ENCODE peak calls at places on chromosomes 2 and 18, in six cellular contexts. F is HT-29; T is RCC 7860; B is stimulated activated CD4-positive, alpha-beta T cell treated with anti-CD3 and anti-CD28 coated beads, Interleukin-15, amount 100 ng/mL, for 48 hours; D is choroid plexus epithelial cell; S is GOT3. P is an unnamed sample.
A peak's percentile ranks its signal among the peaks of the same experiment; 100 is the strongest.

GRCh38 chr2:47536696-47537095 is 133.7 kb downstream of the MSH2 start:
- DNase-seq in F (no peak), T (no peak), B (no peak), D (no peak), S (no peak), P (no peak)

GRCh38 chr2:238924496-238925195 is 76.8 kb downstream of the TWIST2 start:
- DNase-seq in F (no peak), T (no peak), B (no peak), D (no peak), S (no peak), P (no peak)

GRCh38 chr18:49534846-49535601 is 26.8 kb upstream of the LIPG start:
- DNase-seq in F (no peak), T (no peak), B (no peak), D (no peak), S (no peak), P (no peak)

GRCh38 chr2:223563462-223563861 is 38.7 kb downstream of the SCG2 start:
- DNase-seq in F (peak; percentile 83), T (peak; percentile 81), B (no peak), D (peak; percentile 81), S (no peak), P (no peak)

GRCh38 chr2:12430036-12430795 is 286.5 kb upstream of the TRIB2 start:
- DNase-seq in F (no peak), T (no peak), B (no peak), D (peak; percentile 59), S (no peak), P (no peak)

GRCh38 chr2:160063895-160064577 is 1.6 kb upstream of the PLA2R1 start:
- DNase-seq in F (peak; percentile 46), T (no peak), B (no peak), D (no peak), S (no peak), P (no peak)

GRCh38 chr2:3703236-3703682 is at the start of gene DCDC2C:
- DNase-seq in F (no peak), T (no peak), B (no peak), D (no peak), S (no peak), P (no peak)

GRCh38 chr2:109125595-109126500 is 3.2 kb upstream of the SH3RF3 start:
- DNase-seq in F (peak; percentile 14), T (peak; percentile 83), B (no peak), D (peak; percentile 94), S (no peak), P (no peak)

GRCh38 chr2:121285077-121285449 is at the start of gene TFCP2L1:
- DNase-seq in F (peak; percentile 15), T (no peak), B (no peak), D (peak; percentile 7), S (no peak), P (peak; percentile 76)

GRCh38 chr18:702957-703659 is 9.3 kb downstream of the ENOSF1 start:
- DNase-seq in F (no peak), T (peak; percentile 94), B (no peak), D (peak; percentile 91), S (no peak), P (peak; percentile 15)

GRCh38 chr2:15782009-15782751 is 158.2 kb upstream of the MYCN start:
- DNase-seq in F (no peak), T (peak; percentile 33), B (no peak), D (no peak), S (no peak), P (no peak)

GRCh38 chr2:231710751-231711676 is 2.7 kb downstream of the PTMA start:
- DNase-seq in F (peak; percentile 32), T (no peak), B (no peak), D (peak; percentile 35), S (no peak), P (peak; percentile 60)

P was measured in colonic mucosa.